ENCODE peak calls at places on chromosomes 12 and 14, in nine cellular contexts. R, U, Y, O, G, B, T, J and D are unnamed samples.

GRCh38 chr12:111389635-111390034 is 16.1 kb upstream of the SH2B3 start:
- DNase-seq in B (no peak), Y (no peak), O (no peak), U (no peak), J (no peak), R (no peak), G (no peak), T (no peak), D (no peak)

GRCh38 chr12:108567388-108567787 is 5.0 kb downstream of the ISCU start:
- DNase-seq in U (peak; percentile 27), R (no peak), G (no peak), O (peak; percentile 48), T (no peak), J (no peak), Y (no peak), B (no peak), D (peak; percentile 18)

GRCh38 chr14:69941768-69942742 is 62.8 kb downstream of the SMOC1 start:
- DNase-seq in G (no peak), R (no peak), B (no peak), T (no peak), J (no peak), Y (no peak), U (no peak), O (no peak), D (no peak)

GRCh38 chr12:58087428-58088117 is 146.2 kb downstream of the ATP23 start:
- DNase-seq in Y (no peak), O (no peak), G (no peak), R (no peak), B (no peak), J (no peak), U (no peak), T (no peak), D (no peak)

GRCh38 chr12:110965574-110965973 is 45.2 kb upstream of the MYL2 start:
- DNase-seq in J (no peak), U (no peak), G (no peak), T (no peak), R (no peak), B (no peak), O (no peak), Y (no peak), D (no peak)

GRCh38 chr12:25433581-25434325 is 119.3 kb downstream of the LMNTD1 start:
- DNase-seq in J (no peak), B (no peak), U (no peak), T (no peak), G (no peak), Y (no peak), R (peak; percentile 8), O (no peak), D (no peak)

GRCh38 chr14:89973234-89973823 is 17.6 kb downstream of the TDP1 start:
- DNase-seq in J (peak; percentile 35), G (peak; percentile 38), R (peak; percentile 19), T (peak; percentile 74), O (peak; percentile 44), Y (peak; percentile 62), U (peak; percentile 77), B (peak; percentile 54), D (peak; percentile 59)

GRCh38 chr12:100753837-100754236 is 40.7 kb upstream of the ANO4 start:
- DNase-seq in B (no peak), G (no peak), O (no peak), Y (no peak), J (no peak), U (no peak), T (no peak), R (no peak), D (no peak)

GRCh38 chr14:55572578-55572977 is 7.4 kb upstream of the KTN1 start:
- DNase-seq in B (no peak), O (no peak), G (no peak), R (no peak), U (peak; percentile 59), J (no peak), T (no peak), Y (no peak), D (no peak)

GRCh38 chr14:95296595-95297365 is 22.9 kb downstream of the CLMN start:
- DNase-seq in G (no peak), U (no peak), R (no peak), O (no peak), J (no peak), B (no peak), T (no peak), Y (no peak), D (no peak)

GRCh38 chr14:39247256-39247655 is 13.5 kb downstream of the MIA2 start:
- DNase-seq in Y (no peak), G (no peak), O (no peak), U (no peak), B (no peak), R (no peak), J (no peak), T (no peak), D (no peak)

GRCh38 chr12:48128800-48129199 is 9.6 kb downstream of the PFKM start:
- DNase-seq in Y (no peak), G (no peak), J (no peak), B (no peak), T (no peak), U (no peak), O (no peak), R (no peak), D (no peak)

GRCh38 chr12:122051231-122051876 is 27.2 kb upstream of the MLXIP start:
- DNase-seq in G (peak; percentile 56), J (no peak), T (no peak), Y (no peak), O (no peak), R (no peak), B (no peak), U (peak; percentile 63), D (no peak)

GRCh38 chr12:49091056-49091835 is 3.4 kb downstream of the DHH start:
- DNase-seq in J (no peak), U (no peak), G (no peak), O (no peak), Y (no peak), B (no peak), T (no peak), R (no peak), D (no peak)

GRCh38 chr12:6955462-6956331 is 4.5 kb downstream of the PTPN6 start:
- DNase-seq in B (no peak), G (peak; percentile 2), T (no peak), Y (no peak), J (no peak), O (no peak), U (peak; percentile 4), R (no peak), D (no peak)

GRCh38 chr12:70598467-70599194 is 38.6 kb downstream of the PTPRB start:
- DNase-seq in J (no peak), R (no peak), T (no peak), U (peak; percentile 31), O (no peak), G (no peak), B (no peak), Y (no peak), D (peak; percentile 24)

DNA sequence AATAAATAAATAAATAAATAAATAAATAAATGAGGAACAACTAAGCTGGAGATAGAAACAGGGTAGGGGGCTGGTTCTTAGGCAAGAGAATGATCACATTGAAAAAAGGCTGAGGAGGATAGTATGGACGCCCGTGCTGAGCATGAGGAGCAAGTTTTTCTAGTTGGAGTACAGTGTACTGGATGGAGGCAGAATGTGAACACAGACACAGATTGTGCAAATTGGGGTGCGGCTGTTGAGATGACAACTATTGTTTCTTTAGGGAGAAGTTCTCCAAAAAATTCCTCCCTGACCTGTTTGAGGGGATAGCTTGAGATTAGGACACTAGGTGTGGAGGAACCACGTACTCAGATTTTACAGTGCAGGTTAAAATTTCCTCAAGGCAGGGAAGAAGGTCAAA is 979 bp upstream of the BIN2 start:
- DNase-seq in O (no peak), B (no peak), G (no peak), U (no peak), T (no peak), Y (no peak), J (no peak), R (no peak), D (no peak)
- H3K4me1 ChIP-seq in O (peaks cover 21% of the 10 kb centered on the region), B (no peaks in the 10 kb centered on the region), G (no peaks in the 10 kb centered on the region), U (peaks cover 9% of the 10 kb centered on the region), T (peaks cover 28% of the 10 kb centered on the region), Y (peaks cover 45% of the 10 kb centered on the region), J (no peaks in the 10 kb centered on the region), R (peaks cover 67% of the 10 kb centered on the region), D (no peaks in the 10 kb centered on the region)

GRCh38 chr12:104232609-104233280 is 17.2 kb downstream of the TXNRD1 start:
- DNase-seq in J (no peak), R (no peak), B (no peak), T (no peak), O (no peak), G (no peak), U (no peak), Y (no peak), D (no peak)

GRCh38 chr12:104226672-104227071 is 11.1 kb downstream of the TXNRD1 start:
- DNase-seq in O (no peak), U (no peak), G (no peak), R (no peak), Y (no peak), J (no peak), T (no peak), B (no peak), D (no peak)

GRCh38 chr12:104230704-104231103 is 15.1 kb downstream of the TXNRD1 start:
- DNase-seq in R (no peak), O (no peak), U (no peak), J (no peak), G (no peak), B (no peak), T (no peak), Y (no peak), D (no peak)

GRCh38 chr12:104234926-104235499 is 19.4 kb downstream of the TXNRD1 start:
- DNase-seq in R (no peak), J (no peak), G (no peak), U (no peak), B (no peak), T (peak; percentile 41), Y (no peak), O (no peak), D (no peak)

GRCh38 chr12:104230304-104230703 is 14.7 kb downstream of the TXNRD1 start:
- DNase-seq in J (no peak), G (no peak), B (no peak), T (no peak), R (no peak), U (no peak), Y (no peak), O (no peak), D (no peak)
- H3K9me3 ChIP-seq in J (peaks cover 19% of the 10 kb centered on the region), G (peaks cover 35% of the 10 kb centered on the region), B (peaks cover 24% of the 10 kb centered on the region), T (peaks cover 47% of the 10 kb centered on the region), R (no peaks in the 10 kb centered on the region), U (no peaks in the 10 kb centered on the region), Y (peaks cover 14% of the 10 kb centered on the region), O (peaks cover 33% of the 10 kb centered on the region), D (no peaks in the 10 kb centered on the region)

DNA sequence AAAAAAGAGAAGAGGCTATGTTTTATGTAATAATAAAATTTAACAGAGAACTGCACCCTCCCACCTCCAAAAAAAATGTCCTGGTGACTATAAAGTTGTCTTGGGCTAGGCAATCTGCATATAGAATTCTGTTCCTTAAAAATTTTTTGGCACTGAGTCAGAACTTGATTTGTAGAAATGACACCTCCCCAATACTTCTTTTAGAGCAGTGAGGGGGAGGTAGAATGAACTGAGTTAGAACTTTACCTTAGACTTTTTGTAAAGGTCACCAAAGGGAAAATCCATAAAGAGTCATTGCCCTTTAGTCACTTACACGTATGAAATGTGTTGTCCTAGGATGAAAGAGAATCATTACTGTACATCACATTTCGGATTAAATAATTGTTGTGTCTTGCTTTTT is 80.0 kb downstream of the BTG1 start:
- DNase-seq in U (no peak), J (no peak), R (no peak), Y (no peak), T (no peak), B (no peak), O (no peak), G (no peak), D (no peak)
- H3K4me1 ChIP-seq in U (peaks cover 20% of the 10 kb centered on the region), J (peaks cover 29% of the 10 kb centered on the region), R (peaks cover 29% of the 10 kb centered on the region), Y (peaks cover 28% of the 10 kb centered on the region), T (peaks cover 69% of the 10 kb centered on the region), B (no peaks in the 10 kb centered on the region), O (peaks cover 7% of the 10 kb centered on the region), G (peaks cover 24% of the 10 kb centered on the region), D (peaks cover 10% of the 10 kb centered on the region)

GRCh38 chr12:34340534-34341361 is 318.5 kb downstream of the ALG10 start:
- DNase-seq in G (no peak), B (no peak), J (no peak), O (no peak), U (no peak), T (no peak), Y (no peak), R (no peak), D (no peak)
- H3K9me3 ChIP-seq in G (peaks cover 3% of the 10 kb centered on the region), B (no peaks in the 10 kb centered on the region), J (no peaks in the 10 kb centered on the region), O (peaks cover 100% of the 10 kb centered on the region), U (no peaks in the 10 kb centered on the region), T (no peaks in the 10 kb centered on the region), Y (no peaks in the 10 kb centered on the region), R (no peaks in the 10 kb centered on the region), D (no peaks in the 10 kb centered on the region)